ENCODE peak calls at places on chromosomes 16 and 17, in four cellular contexts. T, J, X and K are unnamed samples.

GRCh38 chr16:4212934-4213296 is 29.0 kb downstream of the SRL start:
- DNase-seq in J (no peak), T (no peak), X (peak; percentile 72), K (no peak)

GRCh38 chr17:79711715-79712305 is 18.9 kb upstream of the ENPP7 start:
- DNase-seq in T (no peak), J (no peak), X (no peak), K (no peak)

GRCh38 chr17:71192039-71192555 is 928.7 kb upstream of the SOX9 start:
- DNase-seq in T (no peak), J (no peak), X (no peak), K (no peak)

GRCh38 chr16:73735018-73735417 is 561.6 kb upstream of the PSMD7 start:
- DNase-seq in T (peak; percentile 11), X (peak; percentile 8), J (no peak), K (no peak)

GRCh38 chr16:88306860-88307545 is 75.8 kb upstream of the ZNF469 start:
- DNase-seq in X (peak; percentile 37), T (no peak), J (no peak), K (no peak)

GRCh38 chr17:57407287-57408063 is 151.2 kb downstream of the MSI2 start:
- DNase-seq in J (no peak), T (no peak), X (peak; percentile 99), K (no peak)

GRCh38 chr16:49855822-49856740 is at the start of gene ZNF423:
- DNase-seq in J (no peak), T (no peak), X (no peak), K (no peak)

GRCh38 chr17:8755590-8756255 is 2.6 kb downstream of the SPDYE4 start:
- DNase-seq in J (peak; percentile 29), T (no peak), X (no peak), K (no peak)

GRCh38 chr16:28609631-28610594 is at the start of gene SULT1A1:
- DNase-seq in J (no peak), X (peak; percentile 93), T (no peak), K (no peak)

GRCh38 chr17:74923538-74924249 is 379 bp upstream of the OTOP2 start:
- DNase-seq in J (peak; percentile 89), T (no peak), X (no peak), K (no peak)

GRCh38 chr17:73703917-73704316 is 59.7 kb upstream of the SDK2 start:
- DNase-seq in J (no peak), T (no peak), X (no peak), K (no peak)

GRCh38 chr16:29699324-29700219 is 20.6 kb downstream of the QPRT start:
- DNase-seq in T (no peak), X (no peak), J (no peak), K (no peak)

GRCh38 chr17:73347355-73347754 is 35.6 kb upstream of the CDC42EP4 start:
- DNase-seq in X (no peak), T (no peak), J (no peak), K (no peak)

GRCh38 chr17:36512641-36513040 is 22.0 kb downstream of the MYO19 start:
- DNase-seq in T (no peak), J (no peak), X (no peak), K (no peak)

GRCh38 chr17:6901086-6901485 is 69.6 kb upstream of the TEKT1 start:
- DNase-seq in T (no peak), J (no peak), X (no peak), K (no peak)

GRCh38 chr17:8401107-8401506 is 3.5 kb upstream of the RNF222 start:
- DNase-seq in X (no peak), J (no peak), T (no peak), K (no peak)

GRCh38 chr16:84390131-84390785 is 21.9 kb downstream of the ATP2C2 start:
- DNase-seq in J (no peak), X (no peak), T (no peak), K (no peak)

GRCh38 chr17:1928976-1929375 is 96.2 kb downstream of the RTN4RL1 start:
- DNase-seq in T (no peak), X (no peak), J (no peak), K (no peak)

GRCh38 chr17:82357394-82357793 is 1.7 kb upstream of the TEX19 start:
- DNase-seq in X (no peak), J (no peak), T (no peak), K (no peak)

GRCh38 chr17:82366749-82367148 is 4.8 kb upstream of the UTS2R start:
- DNase-seq in J (no peak), T (no peak), X (no peak), K (no peak)

GRCh38 chr17:82358467-82359350 is at the start of gene TEX19:
- DNase-seq in T (no peak), X (no peak), J (no peak), K (no peak)

GRCh38 chr17:82365586-82366295 is 5.8 kb upstream of the UTS2R start:
- DNase-seq in J (no peak), X (no peak), T (no peak), K (no peak)

GRCh38 chr17:82361885-82362633 is 3.0 kb downstream of the TEX19 start:
- DNase-seq in X (no peak), J (no peak), T (no peak), K (no peak)
- H3K4me1 ChIP-seq in X (peaks cover 51% of the 10 kb centered on the region), J (no peaks in the 10 kb centered on the region), T (peaks cover 4% of the 10 kb centered on the region), K (peaks cover 3% of the 10 kb centered on the region)

GRCh38 chr17:29576214-29577008 is 7.9 kb downstream of the TP53I13 start:
- DNase-seq in T (no peak), J (no peak), X (no peak), K (no peak)
- TF ChIP-seq YY1 in T (no peak), J (no peak), X (no peak), K (no peak)

DNA sequence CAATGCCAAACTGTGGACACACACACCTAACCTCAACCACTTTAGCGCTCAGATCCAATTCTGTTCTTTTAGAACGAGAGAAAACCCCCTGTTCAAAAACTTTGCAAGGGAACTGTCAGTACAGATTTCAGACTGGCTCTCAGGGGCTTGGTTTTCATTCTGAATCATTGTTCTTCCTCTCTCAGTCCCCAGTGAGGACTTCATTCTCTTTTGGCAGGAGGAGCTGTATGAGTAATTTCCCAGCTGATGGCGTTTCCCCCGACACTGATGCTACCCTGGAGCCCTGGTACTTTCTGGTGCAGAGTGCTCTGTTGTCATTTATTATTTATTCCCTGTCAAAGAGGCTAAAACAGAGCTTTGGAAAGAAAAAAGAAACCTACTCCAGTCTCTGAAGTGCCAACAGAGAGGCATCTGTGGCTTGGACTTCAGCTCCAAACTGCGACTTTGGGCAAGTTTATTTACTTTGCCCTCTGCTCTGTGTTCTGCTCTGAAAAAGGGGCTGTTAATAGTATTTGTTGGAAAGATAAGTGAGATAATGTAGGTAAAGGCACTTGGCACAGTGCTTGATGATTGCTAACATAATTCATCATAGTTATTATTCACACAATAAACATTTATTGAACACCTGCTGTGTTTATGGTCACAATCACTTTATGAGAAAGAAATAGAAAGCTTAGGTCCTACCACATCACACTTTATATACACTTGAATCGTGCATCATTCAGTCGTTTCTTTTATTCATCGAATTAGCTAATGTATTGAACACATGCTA is 28.3 kb downstream of the ETV4 start:
- DNase-seq in J (no peak), T (peak; percentile 82), X (no peak), K (no peak)
- TF ChIP-seq SUZ12 in J (no peak), T (no peak), X (no peak), K (no peak)

DNA sequence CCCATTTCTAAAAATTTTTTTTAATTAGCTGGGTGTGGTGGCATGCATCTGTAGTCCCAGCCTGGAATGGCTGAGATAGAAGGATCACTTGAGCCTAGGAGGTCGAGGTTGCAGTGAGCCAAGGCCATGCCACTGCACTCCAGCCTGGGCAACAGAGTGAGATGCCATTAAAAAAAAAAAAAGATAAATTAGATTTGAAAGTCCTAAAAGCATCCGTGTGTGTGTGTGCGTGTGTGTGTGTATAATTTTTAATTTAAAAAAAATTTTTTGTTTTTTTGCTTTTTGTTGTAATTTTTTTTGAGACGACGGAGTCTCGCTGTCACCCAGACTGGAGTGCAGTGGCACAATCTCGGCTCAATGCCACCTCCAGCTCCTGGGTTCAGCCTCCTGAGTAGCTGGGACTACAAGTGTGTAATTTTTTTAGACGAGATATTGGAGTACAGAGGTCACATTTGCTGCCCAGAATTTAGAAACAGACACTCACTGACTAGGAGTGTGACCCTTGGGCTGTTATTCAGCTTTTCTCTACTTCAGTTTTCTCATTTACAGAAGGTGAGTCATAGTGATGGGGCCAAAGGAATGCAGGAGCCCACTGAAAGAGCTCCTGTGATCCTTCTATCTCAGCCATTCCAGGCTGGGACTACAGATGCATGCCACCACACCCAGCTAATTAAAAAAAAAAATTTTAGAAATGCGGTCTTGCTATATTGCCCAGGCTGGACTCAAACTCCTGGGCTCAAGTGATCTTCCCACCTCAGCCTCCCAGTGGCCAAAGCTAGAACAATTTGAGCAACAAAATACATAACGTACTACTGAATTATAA is 25.5 kb upstream of the TBX4 start:
- DNase-seq in T (no peak), J (no peak), X (peak; percentile 98), K (no peak)
- H3K4me1 ChIP-seq in T (no peaks in the 10 kb centered on the region), J (no peaks in the 10 kb centered on the region), X (peaks cover 46% of the 10 kb centered on the region), K (peaks cover 5% of the 10 kb centered on the region)